ENCODE peak calls at places on chromosomes 16 and 17, in nine cellular contexts. P, D, V, Q, B, X, A, T and N are unnamed samples.

GRCh38 chr16:27302126-27302525 is 11.6 kb upstream of the IL4R start:
- DNase-seq in P (no peak), D (no peak), V (no peak), Q (no peak), B (no peak), X (no peak), A (no peak), T (no peak), N (no peak)

GRCh38 chr17:58300336-58300735 is 19.6 kb upstream of the MPO start:
- DNase-seq in P (no peak), D (no peak), V (peak), Q (peak), B (no peak), X (peak), A (peak), T (no peak), N (no peak)

GRCh38 chr17:28989028-28989427 is 16.8 kb downstream of the SEZ6 start:
- DNase-seq in P (no peak), D (no peak), V (no peak), Q (no peak), B (no peak), X (no peak), A (no peak), T (no peak), N (no peak)

GRCh38 chr17:78159575-78160158 is 8.7 kb upstream of the SYNGR2 start:
- DNase-seq in P (no peak), D (no peak), V (no peak), Q (no peak), B (no peak), X (no peak), A (no peak), T (no peak), N (no peak)

GRCh38 chr16:54928016-54928356 is 2.7 kb upstream of the IRX5 start:
- DNase-seq in P (no peak), D (no peak), V (no peak), Q (no peak), B (no peak), X (no peak), A (no peak), T (no peak), N (no peak)

GRCh38 chr16:24036614-24037013 is 200.8 kb downstream of the PRKCB start:
- DNase-seq in P (no peak), D (peak), V (peak), Q (peak), B (peak), X (no peak), A (no peak), T (no peak), N (no peak)

GRCh38 chr16:86573215-86573614 is 5.1 kb upstream of the FOXL1 start:
- DNase-seq in P (no peak), D (no peak), V (no peak), Q (peak), B (no peak), X (no peak), A (no peak), T (no peak), N (no peak)

GRCh38 chr16:19601083-19601976 is 45.8 kb downstream of the VPS35L start:
- DNase-seq in P (peak), D (peak), V (no peak), Q (peak), B (peak), X (no peak), A (no peak), T (no peak), N (no peak)

GRCh38 chr17:50440172-50440837 is 14.3 kb downstream of the ACSF2 start:
- DNase-seq in P (no peak), D (no peak), V (peak), Q (no peak), B (peak), X (no peak), A (no peak), T (peak), N (no peak)

GRCh38 chr17:42118545-42118944 is 2.6 kb downstream of the KAT2A start:
- DNase-seq in P (no peak), D (no peak), V (peak), Q (peak), B (no peak), X (no peak), A (no peak), T (no peak), N (no peak)

GRCh38 chr16:52069866-52070265 is 477.1 kb downstream of the TOX3 start:
- DNase-seq in P (no peak), D (no peak), V (no peak), Q (peak), B (no peak), X (peak), A (no peak), T (no peak), N (no peak)

GRCh38 chr16:49834496-49835009 is 21.4 kb downstream of the ZNF423 start:
- DNase-seq in P (peak), D (no peak), V (no peak), Q (peak), B (peak), X (no peak), A (peak), T (peak), N (no peak)

GRCh38 chr17:41448506-41448905 is 7.7 kb upstream of the KRT38 start:
- DNase-seq in P (no peak), D (no peak), V (no peak), Q (no peak), B (no peak), X (no peak), A (no peak), T (no peak), N (no peak)

GRCh38 chr17:36743130-36743529 is 141.7 kb downstream of the MRM1 start:
- DNase-seq in P (no peak), D (no peak), V (no peak), Q (no peak), B (no peak), X (no peak), A (no peak), T (peak), N (no peak)

GRCh38 chr17:33267279-33267790 is 25.8 kb downstream of the ASIC2 start:
- DNase-seq in P (no peak), D (no peak), V (no peak), Q (no peak), B (no peak), X (no peak), A (no peak), T (no peak), N (no peak)
- TF ChIP-seq EP300 in P (no peak), D (no peak), V (no peak), Q (no peak), B (no peak), X (no peak), A (no peak), T (no peak), N (no peak)

GRCh38 chr16:89455692-89456091 is 34.7 kb downstream of the ANKRD11 start:
- DNase-seq in P (no peak), D (no peak), V (no peak), Q (no peak), B (no peak), X (no peak), A (no peak), T (no peak), N (no peak)

GRCh38 chr16:89452925-89453324 is 37.4 kb downstream of the ANKRD11 start:
- DNase-seq in P (no peak), D (no peak), V (no peak), Q (no peak), B (no peak), X (no peak), A (no peak), T (no peak), N (no peak)

GRCh38 chr16:89452241-89452640 is 38.1 kb downstream of the ANKRD11 start:
- DNase-seq in P (no peak), D (no peak), V (no peak), Q (no peak), B (no peak), X (no peak), A (no peak), T (no peak), N (no peak)

GRCh38 chr16:89455178-89455577 is 35.2 kb downstream of the ANKRD11 start:
- DNase-seq in P (no peak), D (no peak), V (no peak), Q (no peak), B (no peak), X (no peak), A (no peak), T (no peak), N (no peak)

DNA sequence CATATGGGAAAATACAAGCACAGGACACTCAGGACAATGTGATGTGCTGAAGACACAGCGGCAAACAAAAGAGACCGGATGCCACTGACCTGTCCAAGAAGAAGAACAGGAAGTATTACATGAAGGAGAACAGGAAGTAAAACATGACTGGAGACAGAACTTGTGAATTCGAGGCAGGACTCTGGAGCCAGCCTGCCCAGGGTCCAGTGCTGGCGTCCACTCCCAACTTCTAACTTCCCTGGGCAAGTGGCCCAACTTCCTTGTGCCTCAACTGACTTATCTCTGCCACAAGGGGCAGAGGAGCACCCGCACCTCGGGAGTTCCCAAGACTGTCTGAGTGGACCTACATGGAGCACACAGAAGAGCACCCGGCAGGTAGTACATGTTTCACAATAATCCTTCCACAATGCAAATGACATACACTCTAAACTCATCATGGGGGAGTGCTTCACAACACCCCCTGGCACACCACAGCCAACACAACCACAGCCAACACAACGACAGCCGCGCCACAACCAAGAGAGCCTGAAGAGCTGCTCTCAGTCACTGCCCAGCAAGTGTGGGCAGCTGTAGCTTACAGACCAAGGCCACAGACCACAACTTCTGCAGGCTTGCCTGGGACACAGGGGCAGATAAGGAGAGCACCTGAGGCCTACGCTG is 36.6 kb downstream of the ANKRD11 start:
- DNase-seq in P (no peak), D (no peak), V (peak), Q (no peak), B (no peak), X (no peak), A (no peak), T (peak), N (no peak)
- TF ChIP-seq CTCF in P (no peak), D (no peak), V (no peak), Q (peak), B (peak), X (peak), A (no peak), T (no peak), N (no peak)

DNA sequence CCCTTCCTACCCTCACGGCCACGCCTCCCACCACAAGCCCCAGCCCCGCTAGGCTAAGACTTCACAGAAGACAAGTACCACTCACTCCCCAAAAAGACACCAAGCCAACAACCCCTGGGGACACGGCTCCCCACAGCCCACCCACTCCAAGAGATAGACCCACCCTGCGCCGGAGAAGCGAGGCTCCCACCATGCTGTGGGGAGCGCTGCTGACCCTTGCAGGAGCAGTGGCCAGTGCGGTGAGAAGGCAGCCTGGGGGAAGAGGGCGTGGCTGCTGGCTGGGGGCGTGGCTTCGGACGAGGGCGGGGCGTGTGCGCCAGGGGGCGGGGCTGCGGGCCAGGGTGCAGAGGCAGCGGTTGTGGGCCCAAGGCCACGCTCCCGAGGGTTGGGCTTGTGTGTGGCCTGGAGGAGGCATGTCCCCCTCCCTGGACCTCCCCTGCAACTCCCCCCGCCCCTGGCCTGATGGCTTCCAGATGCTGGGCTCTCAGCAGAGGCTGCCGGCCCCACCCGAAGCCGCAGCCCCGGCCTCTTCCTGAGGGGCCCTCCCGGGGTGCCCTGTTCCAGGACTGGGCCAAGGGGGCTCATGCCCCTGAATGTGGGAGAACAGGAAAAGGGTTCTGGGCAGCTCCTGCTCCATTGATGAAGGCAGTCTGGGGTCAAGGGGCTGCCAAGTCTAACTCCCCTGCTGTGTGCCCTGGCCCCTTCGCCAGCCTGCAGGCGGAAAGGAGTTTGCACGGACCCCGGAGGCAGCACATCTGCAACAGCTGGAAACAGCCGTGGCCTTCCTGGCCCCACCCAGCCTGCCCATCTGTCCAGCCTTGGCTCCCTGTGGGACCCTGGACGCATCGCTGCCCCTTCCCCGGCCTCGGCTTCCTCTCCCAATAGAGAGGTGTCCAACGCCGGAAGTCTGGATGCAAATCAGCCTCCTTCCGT is 9.1 kb downstream of the TFAP4 start:
- DNase-seq in P (peak), D (peak), V (peak), Q (peak), B (peak), X (peak), A (peak), T (peak), N (peak)
- H3K4me3 ChIP-seq in P (no peak), D (no peak), V (no peak), Q (peak), B (no peak), X (no peak), A (peak), T (no peak), N (peak)

GRCh38 chr17:79414063-79414462 is 196.8 kb downstream of the RBFOX3 start:
- DNase-seq in P (no peak), D (no peak), V (no peak), Q (no peak), B (no peak), X (no peak), A (no peak), T (no peak), N (no peak)

GRCh38 chr17:79415909-79416308 is 194.9 kb downstream of the RBFOX3 start:
- DNase-seq in P (no peak), D (no peak), V (no peak), Q (no peak), B (no peak), X (no peak), A (no peak), T (no peak), N (no peak)

GRCh38 chr17:79413591-79413990 is 197.3 kb downstream of the RBFOX3 start:
- DNase-seq in P (no peak), D (no peak), V (no peak), Q (no peak), B (no peak), X (no peak), A (no peak), T (no peak), N (no peak)

GRCh38 chr17:79414520-79415065 is 196.3 kb downstream of the RBFOX3 start:
- DNase-seq in P (no peak), D (no peak), V (no peak), Q (no peak), B (no peak), X (no peak), A (no peak), T (no peak), N (no peak)

GRCh38 chr17:79415365-79415764 is 195.5 kb downstream of the RBFOX3 start:
- DNase-seq in P (no peak), D (no peak), V (no peak), Q (no peak), B (no peak), X (no peak), A (no peak), T (no peak), N (no peak)
- TF ChIP-seq EP300 in P (no peak), D (no peak), V (no peak), Q (no peak), B (no peak), X (no peak), A (no peak), T (no peak), N (no peak)